ENCODE peak calls at places on chromosome 14, in five cellular contexts. One of them, this sample, is unnamed.

GRCh38 chr14:101008631-101009336 is 105.3 kb upstream of the RTL1 start:
- DNase-seq in NT2/D1: no peak
- DNase-seq in H1: no peak
- DNase-seq in HepG2: no peak
- DNase-seq in GM12878: no peak
- DNase-seq in this sample: no peak

GRCh38 chr14:26896447-26896846 is 298.6 kb upstream of the NOVA1 start:
- DNase-seq in H1: no peak
- DNase-seq in HepG2: no peak
- DNase-seq in NT2/D1: no peak
- DNase-seq in GM12878: no peak
- DNase-seq in this sample: no peak

GRCh38 chr14:64572721-64573508 is 23.2 kb downstream of the PPP1R36 start:
- DNase-seq in NT2/D1: peak; percentile 47
- DNase-seq in GM12878: no peak
- DNase-seq in H1: no peak
- DNase-seq in HepG2: no peak
- DNase-seq in this sample: no peak

GRCh38 chr14:36511981-36512584 is 7.9 kb downstream of the NKX2-1 start:
- DNase-seq in NT2/D1: no peak
- DNase-seq in H1: no peak
- DNase-seq in GM12878: no peak
- DNase-seq in HepG2: no peak
- DNase-seq in this sample: no peak

GRCh38 chr14:56004807-56005579 is 113.2 kb upstream of the PELI2 start:
- DNase-seq in HepG2: no peak
- DNase-seq in GM12878: peak; percentile 15
- DNase-seq in NT2/D1: no peak
- DNase-seq in H1: no peak
- DNase-seq in this sample: no peak

GRCh38 chr14:31568671-31569070 is 7.5 kb downstream of the NUBPL start:
- DNase-seq in NT2/D1: no peak
- DNase-seq in HepG2: no peak
- DNase-seq in GM12878: no peak
- DNase-seq in H1: no peak
- DNase-seq in this sample: no peak

GRCh38 chr14:56561586-56561985 is 18.0 kb upstream of the TMEM260 start:
- DNase-seq in GM12878: no peak
- DNase-seq in HepG2: no peak
- DNase-seq in H1: no peak
- DNase-seq in NT2/D1: no peak
- DNase-seq in this sample: no peak

GRCh38 chr14:90491221-90491867 is 94.5 kb downstream of the CALM1 start:
- DNase-seq in H1: peak; percentile 39
- DNase-seq in GM12878: no peak
- DNase-seq in NT2/D1: no peak
- DNase-seq in HepG2: no peak
- DNase-seq in this sample: no peak

GRCh38 chr14:99416909-99417308 is 63.8 kb downstream of the SETD3 start:
- DNase-seq in NT2/D1: no peak
- DNase-seq in GM12878: no peak
- DNase-seq in HepG2: no peak
- DNase-seq in H1: no peak
- DNase-seq in this sample: no peak

GRCh38 chr14:49621114-49621881 is 699 bp downstream of the MGAT2 start:
- DNase-seq in NT2/D1: no peak
- DNase-seq in GM12878: no peak
- DNase-seq in H1: no peak
- DNase-seq in HepG2: no peak
- DNase-seq in this sample: peak; percentile 40

GRCh38 chr14:24367506-24368214 is at the start of gene NFATC4:
- DNase-seq in HepG2: peak; percentile 54
- DNase-seq in H1: peak; percentile 88
- DNase-seq in GM12878: no peak
- DNase-seq in NT2/D1: peak; percentile 63
- DNase-seq in this sample: peak; percentile 72

GRCh38 chr14:64998455-64998931 is 11.8 kb downstream of the FNTB start:
- DNase-seq in GM12878: no peak
- DNase-seq in HepG2: no peak
- DNase-seq in NT2/D1: no peak
- DNase-seq in H1: no peak
- DNase-seq in this sample: no peak

GRCh38 chr14:98886982-98887381 is 385.0 kb downstream of the BCL11B start:
- DNase-seq in NT2/D1: no peak
- DNase-seq in GM12878: no peak
- DNase-seq in H1: no peak
- DNase-seq in HepG2: no peak
- DNase-seq in this sample: no peak

GRCh38 chr14:24079521-24080141 is 8.3 kb downstream of the CPNE6 start:
- DNase-seq in HepG2: no peak
- DNase-seq in GM12878: no peak
- DNase-seq in NT2/D1: no peak
- DNase-seq in H1: peak; percentile 54
- DNase-seq in this sample: no peak

GRCh38 chr14:67343601-67344230 is 15.9 kb downstream of the ATP6V1D start:
- DNase-seq in GM12878: no peak
- DNase-seq in NT2/D1: no peak
- DNase-seq in H1: no peak
- DNase-seq in HepG2: no peak
- DNase-seq in this sample: no peak

GRCh38 chr14:65255583-65256443 is 153.5 kb upstream of the MAX start:
- DNase-seq in HepG2: peak; percentile 69
- DNase-seq in H1: peak; percentile 84
- DNase-seq in NT2/D1: no peak
- DNase-seq in GM12878: no peak
- DNase-seq in this sample: no peak

GRCh38 chr14:105411017-105411941 is 8.3 kb upstream of the MTA1 start:
- DNase-seq in H1: peak; percentile 74
- DNase-seq in NT2/D1: no peak
- DNase-seq in GM12878: no peak
- DNase-seq in HepG2: no peak
- DNase-seq in this sample: peak; percentile 78

GRCh38 chr14:77372304-77372841 is 4.5 kb downstream of the TMED8 start:
- DNase-seq in NT2/D1: no peak
- DNase-seq in H1: no peak
- DNase-seq in GM12878: peak; percentile 83
- DNase-seq in HepG2: peak; percentile 36
- DNase-seq in this sample: no peak

GRCh38 chr14:56176530-56176929 is 58.3 kb downstream of the PELI2 start:
- DNase-seq in NT2/D1: no peak
- DNase-seq in H1: no peak
- DNase-seq in GM12878: no peak
- DNase-seq in HepG2: no peak
- DNase-seq in this sample: no peak

GRCh38 chr14:33839193-33840076 is 111.4 kb downstream of the EGLN3 start:
- DNase-seq in GM12878: no peak
- DNase-seq in H1: no peak
- DNase-seq in NT2/D1: no peak
- DNase-seq in HepG2: peak; percentile 58
- DNase-seq in this sample: peak; percentile 69

GRCh38 chr14:64438181-64438839 is 27.0 kb upstream of the AKAP5 start:
- DNase-seq in HepG2: no peak
- DNase-seq in NT2/D1: no peak
- DNase-seq in GM12878: no peak
- DNase-seq in H1: no peak
- DNase-seq in this sample: no peak

GRCh38 chr14:105019861-105020814 is 745 bp downstream of the CDCA4 start:
- DNase-seq in GM12878: no peak
- DNase-seq in H1: peak; percentile 59
- DNase-seq in NT2/D1: no peak
- DNase-seq in HepG2: no peak
- DNase-seq in this sample: peak; percentile 35

GRCh38 chr14:31207287-31207745 is 277 bp downstream of the HECTD1 start:
- DNase-seq in GM12878: no peak
- DNase-seq in H1: no peak
- DNase-seq in HepG2: no peak
- DNase-seq in NT2/D1: no peak
- DNase-seq in this sample: no peak

GRCh38 chr14:69987416-69988144 is 108.4 kb downstream of the SMOC1 start:
- DNase-seq in GM12878: no peak
- DNase-seq in H1: peak; percentile 60
- DNase-seq in HepG2: no peak
- DNase-seq in NT2/D1: peak; percentile 42
- DNase-seq in this sample: no peak

GRCh38 chr14:53380508-53381225 is 227.5 kb upstream of the DDHD1 start:
- DNase-seq in GM12878: no peak
- DNase-seq in H1: no peak
- DNase-seq in NT2/D1: no peak
- DNase-seq in HepG2: no peak
- DNase-seq in this sample: no peak

DNA sequence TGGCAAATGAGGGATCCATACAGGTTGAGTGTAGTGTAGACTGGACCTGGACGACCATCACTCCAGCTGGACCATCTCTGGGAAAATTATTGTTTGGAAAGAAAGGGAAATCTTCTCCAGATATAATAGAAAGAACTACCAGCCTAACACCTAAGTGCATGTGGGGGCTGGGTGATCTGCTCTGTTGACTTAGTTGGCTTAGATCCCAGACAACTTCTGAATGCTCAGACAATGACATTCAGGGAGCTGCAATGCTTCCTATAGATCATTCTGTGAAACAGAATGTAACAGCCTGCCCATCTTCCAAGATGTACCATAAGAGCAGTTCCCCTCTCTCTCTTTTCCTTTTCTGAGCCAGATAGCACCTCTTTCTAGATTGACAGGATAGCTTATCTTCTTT is 572.8 kb upstream of the STXBP6 start:
- DNase-seq in H1: no peak
- DNase-seq in NT2/D1: no peak
- DNase-seq in GM12878: no peak
- DNase-seq in HepG2: no peak
- DNase-seq in this sample: no peak
- TF ChIP-seq SUZ12 in H1: no peak
- TF ChIP-seq SUZ12 in NT2/D1: no peak
- TF ChIP-seq SUZ12 in GM12878: no peak
- TF ChIP-seq SUZ12 in HepG2: no peak
- TF ChIP-seq SUZ12 in this sample: no peak

GRCh38 chr14:75281691-75282000 is 3.0 kb downstream of the FOS start:
- DNase-seq in H1: no peak
- DNase-seq in GM12878: no peak
- DNase-seq in NT2/D1: no peak
- DNase-seq in HepG2: no peak
- DNase-seq in this sample: no peak
- TF ChIP-seq SUZ12 in H1: no peak
- TF ChIP-seq SUZ12 in GM12878: no peak
- TF ChIP-seq SUZ12 in NT2/D1: no peak
- TF ChIP-seq SUZ12 in HepG2: no peak
- TF ChIP-seq SUZ12 in this sample: no peak

GRCh38 chr14:52040598-52040997 is 28.3 kb downstream of the NID2 start:
- DNase-seq in GM12878: no peak
- DNase-seq in NT2/D1: no peak
- DNase-seq in H1: no peak
- DNase-seq in HepG2: no peak
- DNase-seq in this sample: no peak

GRCh38 chr14:52044791-52045522 is 23.9 kb downstream of the NID2 start:
- DNase-seq in GM12878: no peak
- DNase-seq in NT2/D1: no peak
- DNase-seq in HepG2: no peak
- DNase-seq in H1: no peak
- DNase-seq in this sample: no peak

GRCh38 chr14:52042371-52043037 is 26.4 kb downstream of the NID2 start:
- DNase-seq in NT2/D1: no peak
- DNase-seq in H1: no peak
- DNase-seq in HepG2: no peak
- DNase-seq in GM12878: no peak
- DNase-seq in this sample: no peak

GRCh38 chr14:52046376-52046917 is 22.4 kb downstream of the NID2 start:
- DNase-seq in HepG2: no peak
- DNase-seq in NT2/D1: no peak
- DNase-seq in H1: no peak
- DNase-seq in GM12878: no peak
- DNase-seq in this sample: no peak

DNA sequence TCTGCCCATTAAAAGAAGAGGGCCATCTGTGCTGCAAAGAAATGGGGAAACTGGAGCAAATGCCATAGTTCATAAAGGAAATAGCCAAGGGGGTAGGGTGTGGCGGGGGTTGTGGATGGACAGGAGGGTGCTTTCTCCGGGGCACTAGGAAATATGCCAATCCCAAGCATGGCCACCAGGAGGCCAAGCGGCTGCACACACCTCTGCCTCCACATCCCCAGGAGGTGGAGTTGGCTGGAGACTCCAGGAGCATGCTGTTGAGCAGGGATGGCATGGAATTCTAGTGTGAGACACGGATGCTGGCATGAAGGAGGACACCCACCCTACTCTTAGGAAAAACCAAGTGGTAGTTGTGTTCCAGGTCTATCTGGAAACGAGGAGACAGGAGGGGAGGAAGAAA is 25.2 kb downstream of the NID2 start:
- DNase-seq in HepG2: peak; percentile 21
- DNase-seq in H1: peak; percentile 72
- DNase-seq in NT2/D1: no peak
- DNase-seq in GM12878: no peak
- DNase-seq in this sample: peak; percentile 78
- TF ChIP-seq SUZ12 in HepG2: no peak
- TF ChIP-seq SUZ12 in H1: no peak
- TF ChIP-seq SUZ12 in NT2/D1: no peak
- TF ChIP-seq SUZ12 in GM12878: no peak
- TF ChIP-seq SUZ12 in this sample: no peak

DNA sequence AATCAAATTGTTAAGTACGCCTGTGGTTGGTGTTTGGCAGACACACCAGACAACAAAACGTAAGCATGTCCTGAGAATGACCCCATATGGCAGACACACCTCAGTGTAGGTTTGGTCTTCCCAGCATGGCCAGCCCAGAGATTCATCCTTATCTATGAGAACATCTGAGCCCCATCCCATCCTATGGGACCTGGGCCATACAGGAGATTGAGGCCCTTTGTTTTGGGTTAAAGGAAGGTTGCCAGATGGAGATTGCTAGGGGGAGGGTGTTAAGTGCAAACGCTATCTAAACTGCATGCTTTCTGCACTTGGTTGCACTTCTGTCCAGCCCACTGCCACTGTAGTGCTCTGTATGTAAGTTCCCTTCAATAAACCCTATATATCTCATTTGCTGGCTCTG is 4.1 kb upstream of the PCNX4 start:
- DNase-seq in HepG2: no peak
- DNase-seq in NT2/D1: no peak
- DNase-seq in GM12878: no peak
- DNase-seq in H1: no peak
- DNase-seq in this sample: no peak
- TF ChIP-seq SUZ12 in HepG2: no peak
- TF ChIP-seq SUZ12 in NT2/D1: no peak
- TF ChIP-seq SUZ12 in GM12878: no peak
- TF ChIP-seq SUZ12 in H1: no peak
- TF ChIP-seq SUZ12 in this sample: no peak

GRCh38 chr14:52253503-52253902 is 14.0 kb upstream of the PTGDR start:
- DNase-seq in H1: no peak
- DNase-seq in HepG2: no peak
- DNase-seq in NT2/D1: peak; percentile 60
- DNase-seq in GM12878: no peak
- DNase-seq in this sample: no peak
- TF ChIP-seq SUZ12 in H1: no peak
- TF ChIP-seq SUZ12 in HepG2: no peak
- TF ChIP-seq SUZ12 in NT2/D1: no peak
- TF ChIP-seq SUZ12 in GM12878: no peak
- TF ChIP-seq SUZ12 in this sample: no peak

GRCh38 chr14:68506645-68507405 is 286.0 kb downstream of the ZFP36L1 start:
- DNase-seq in HepG2: no peak
- DNase-seq in NT2/D1: no peak
- DNase-seq in GM12878: peak; percentile 96
- DNase-seq in H1: no peak
- DNase-seq in this sample: no peak
- TF ChIP-seq SUZ12 in HepG2: no peak
- TF ChIP-seq SUZ12 in NT2/D1: no peak
- TF ChIP-seq SUZ12 in GM12878: no peak
- TF ChIP-seq SUZ12 in H1: no peak
- TF ChIP-seq SUZ12 in this sample: no peak

GRCh38 chr14:88245321-88245720 is 77.7 kb downstream of the KCNK10 start:
- DNase-seq in HepG2: no peak
- DNase-seq in NT2/D1: no peak
- DNase-seq in GM12878: no peak
- DNase-seq in H1: no peak
- DNase-seq in this sample: no peak
- TF ChIP-seq SUZ12 in HepG2: no peak
- TF ChIP-seq SUZ12 in NT2/D1: no peak
- TF ChIP-seq SUZ12 in GM12878: no peak
- TF ChIP-seq SUZ12 in H1: no peak
- TF ChIP-seq SUZ12 in this sample: no peak